ENCODE peak calls at places on chromosome 18, in seven cellular contexts. A, R, Z, K, T, J and F are unnamed samples.

GRCh38 chr18:61829108-61829507 is 63.7 kb downstream of the RNF152 start:
- ATAC-seq in A (no peak), R (no peak), Z (no peak), K (peak), T (no peak), J (peak), F (no peak)

GRCh38 chr18:5294113-5294617 is 1.4 kb downstream of the ZBTB14 start:
- ATAC-seq in A (peak), R (no peak), Z (peak), K (no peak), T (peak), J (peak), F (no peak)

GRCh38 chr18:71831039-71831438 is 713.1 kb downstream of the CBLN2 start:
- ATAC-seq in A (no peak), R (peak), Z (peak), K (no peak), T (no peak), J (no peak), F (no peak)

GRCh38 chr18:75462178-75462832 is 34.8 kb upstream of the SMIM21 start:
- ATAC-seq in A (no peak), R (no peak), Z (no peak), K (no peak), T (no peak), J (no peak), F (peak)

GRCh38 chr18:21241224-21242131 is 554 bp upstream of the GREB1L start:
- ATAC-seq in A (no peak), R (peak), Z (peak), K (peak), T (peak), J (no peak), F (no peak)

GRCh38 chr18:58402247-58402646 is 226.6 kb downstream of the ALPK2 start:
- ATAC-seq in A (no peak), R (no peak), Z (peak), K (no peak), T (no peak), J (no peak), F (no peak)

GRCh38 chr18:45566025-45566740 is 49.1 kb upstream of the SLC14A2 start:
- ATAC-seq in A (no peak), R (no peak), Z (peak), K (no peak), T (no peak), J (no peak), F (peak)

GRCh38 chr18:56651771-56652092 is 573 bp downstream of the WDR7 start:
- ATAC-seq in A (no peak), R (no peak), Z (no peak), K (peak), T (no peak), J (peak), F (no peak)

GRCh38 chr18:36481935-36482334 is 184.4 kb downstream of the FHOD3 start:
- ATAC-seq in A (no peak), R (no peak), Z (no peak), K (no peak), T (no peak), J (peak), F (no peak)

GRCh38 chr18:62372156-62372555 is 47.0 kb downstream of the TNFRSF11A start:
- ATAC-seq in A (no peak), R (no peak), Z (no peak), K (no peak), T (no peak), J (peak), F (no peak)

GRCh38 chr18:39366086-39366485 is 1800.5 kb upstream of the CELF4 start:
- ATAC-seq in A (no peak), R (no peak), Z (no peak), K (no peak), T (no peak), J (no peak), F (no peak)

DNA sequence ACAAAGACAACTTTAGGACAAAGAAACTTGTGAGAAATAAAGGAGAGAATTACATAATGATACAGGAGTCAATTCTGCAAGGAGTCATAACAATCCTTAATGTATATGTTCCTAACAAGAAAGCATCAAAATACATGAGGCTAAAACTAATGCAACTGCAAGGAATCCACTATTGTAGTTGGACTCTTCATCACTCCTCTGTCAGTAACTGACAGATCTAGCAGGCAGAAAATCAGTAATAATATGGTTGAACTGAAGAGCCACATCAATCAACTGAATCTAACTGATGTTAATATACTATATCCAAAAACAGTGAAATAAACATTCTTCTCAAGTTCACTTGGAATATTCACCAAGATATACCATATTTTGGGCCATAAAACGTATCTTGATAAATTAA is 1806.4 kb upstream of the CELF4 start:
- ATAC-seq in A (no peak), R (no peak), Z (no peak), K (no peak), T (no peak), J (no peak), F (no peak)
- TF ChIP-seq POLR2AphosphoS5 in A (no peak), R (no peak), Z (no peak), K (no peak), T (no peak), J (no peak), F (no peak)

DNA sequence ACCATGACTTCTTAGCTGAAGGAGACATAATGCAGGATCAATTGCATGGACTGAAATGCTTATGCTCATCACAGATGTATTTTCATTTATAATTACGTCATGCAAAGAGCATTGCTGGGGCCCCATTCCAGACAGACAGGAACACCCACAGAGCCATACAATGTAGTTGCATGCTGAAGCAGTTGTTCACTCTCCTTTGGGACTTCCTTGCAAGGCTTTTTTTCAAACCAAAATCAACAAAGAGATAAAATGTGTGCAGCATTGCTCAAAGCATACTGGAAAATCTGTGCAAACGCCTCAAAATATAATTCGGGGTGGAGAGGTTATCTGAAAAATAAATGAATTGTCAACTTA is 463.2 kb downstream of the CDH2 start:
- ATAC-seq in A (no peak), R (no peak), Z (no peak), K (no peak), T (no peak), J (no peak), F (no peak)
- H3K27ac ChIP-seq in A (no peak), R (no peak), Z (no peak), K (no peak), T (no peak), J (no peak), F (no peak)

GRCh38 chr18:22324191-22325131 is 93.3 kb downstream of the CTAGE1 start:
- ATAC-seq in A (peak), R (no peak), Z (peak), K (no peak), T (no peak), J (no peak), F (peak)
- TF ChIP-seq POLR2AphosphoS5 in A (no peak), R (no peak), Z (no peak), K (no peak), T (no peak), J (no peak), F (no peak)

DNA sequence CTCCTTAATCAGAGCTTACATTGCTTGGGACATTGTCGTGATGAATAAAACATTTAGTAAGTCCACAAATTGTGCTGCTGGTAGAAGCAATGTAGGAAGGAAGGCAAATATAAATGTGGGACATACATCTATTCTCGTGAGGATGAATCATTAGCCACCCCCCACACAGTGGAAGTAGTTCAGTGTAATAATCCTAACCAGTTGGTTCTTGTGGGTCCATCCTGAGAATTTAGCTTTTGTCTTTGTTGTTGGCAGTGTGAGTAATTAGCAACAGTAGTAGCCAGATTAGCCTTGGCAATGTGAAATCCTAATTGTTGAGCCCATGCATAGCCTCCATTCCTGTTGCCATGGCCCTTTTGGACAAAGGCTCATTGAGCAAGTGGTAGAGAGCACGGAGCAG is 532.1 kb downstream of the FBXO15 start:
- ATAC-seq in A (no peak), R (no peak), Z (no peak), K (no peak), T (no peak), J (no peak), F (no peak)
- H3K27ac ChIP-seq in A (no peak), R (no peak), Z (no peak), K (no peak), T (no peak), J (no peak), F (no peak)

GRCh38 chr18:33729556-33729955 is 151.5 kb downstream of the ASXL3 start:
- ATAC-seq in A (no peak), R (no peak), Z (no peak), K (no peak), T (no peak), J (peak), F (no peak)

GRCh38 chr18:33735428-33735827 is 157.4 kb downstream of the ASXL3 start:
- ATAC-seq in A (no peak), R (no peak), Z (no peak), K (no peak), T (no peak), J (no peak), F (no peak)

DNA sequence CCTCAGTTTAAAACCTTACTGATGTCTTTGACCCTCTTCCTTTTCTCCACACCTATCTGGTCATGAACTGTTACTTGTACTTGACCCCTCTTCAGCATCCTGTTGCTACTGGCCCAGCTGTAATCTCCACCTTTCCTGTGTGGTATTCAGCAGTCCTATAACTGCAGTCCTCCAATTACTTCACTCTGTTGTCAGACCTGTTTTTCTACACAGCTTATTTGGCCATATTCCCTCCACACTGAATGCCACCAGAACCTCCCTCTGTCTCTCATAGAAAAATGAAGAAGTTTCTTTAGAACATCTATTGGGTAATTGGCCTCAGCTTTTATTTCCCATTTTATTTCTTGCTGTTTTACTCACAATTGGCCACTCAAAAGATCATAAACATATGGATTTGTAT is 155.4 kb downstream of the ASXL3 start:
- ATAC-seq in A (no peak), R (no peak), Z (no peak), K (no peak), T (no peak), J (no peak), F (no peak)
- TF ChIP-seq POLR2AphosphoS5 in A (no peak), R (no peak), Z (no peak), K (no peak), T (no peak), J (no peak), F (no peak)

DNA sequence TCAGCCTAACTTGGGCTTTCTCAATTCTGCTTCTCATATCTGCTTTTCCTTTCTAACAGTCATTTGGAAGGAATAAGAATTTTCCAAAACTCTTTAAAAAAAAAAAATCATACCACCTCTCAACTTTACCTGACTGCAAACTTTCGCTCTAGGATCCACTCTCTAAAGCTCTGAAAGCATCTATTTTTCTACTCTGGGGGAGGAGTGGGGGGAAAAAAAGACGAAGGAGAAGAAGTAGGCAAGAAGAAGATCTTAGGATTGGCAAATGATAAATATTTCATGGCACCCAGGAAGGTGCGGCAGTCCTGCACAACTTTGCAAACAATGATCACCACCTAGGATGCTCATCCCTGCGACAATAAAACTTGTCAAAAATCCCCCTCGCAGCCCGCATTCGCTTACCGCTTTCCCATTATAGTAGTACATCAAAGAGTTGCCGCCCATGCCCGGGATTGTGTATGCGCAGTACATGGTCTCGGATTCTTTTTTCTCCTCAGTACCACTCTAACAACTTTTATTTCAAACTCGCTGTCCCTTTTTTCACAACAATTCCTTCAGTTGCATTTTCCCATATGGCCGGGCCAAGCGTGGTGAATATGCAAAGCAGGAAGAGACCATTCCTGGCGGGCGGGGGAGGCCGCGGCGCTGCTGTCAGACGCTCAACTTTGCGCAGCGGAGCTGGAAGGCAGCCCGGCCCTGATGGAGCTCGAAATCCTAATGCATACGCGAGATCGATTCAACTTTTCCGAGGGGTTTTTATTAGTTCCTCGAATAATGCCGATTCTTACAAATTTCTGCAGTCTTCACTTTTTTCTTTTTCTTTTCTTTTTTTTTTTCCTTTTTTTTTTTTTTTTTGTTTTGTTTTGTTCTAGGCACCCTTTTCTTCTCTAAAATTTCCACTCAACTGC is 266.5 kb downstream of the TCF4 start:
- ATAC-seq in A (no peak), R (no peak), Z (peak), K (no peak), T (no peak), J (peak), F (peak)
- H3K27ac ChIP-seq in A (no peak), R (no peak), Z (peak), K (no peak), T (no peak), J (peak), F (peak)